ENCODE peak calls at places on chromosome 16, in nine cellular contexts. One of them, this sample, is unnamed.

GRCh38 chr16:74699666-74700065 is 996 bp downstream of the MLKL start:
- DNase-seq in PC-3: no peak
- DNase-seq in OCI-LY7: no peak
- DNase-seq in Calu3: no peak
- DNase-seq in Peyer's patch: no peak
- DNase-seq in suprapubic skin: no peak
- DNase-seq in fibroblast of pulmonary artery: no peak
- DNase-seq in GM12865: peak
- DNase-seq in CD4-positive, alpha-beta T cell: no peak
- DNase-seq in this sample: no peak

GRCh38 chr16:73000020-73000906 is 47.7 kb downstream of the ZFHX3 start:
- DNase-seq in GM12865: no peak
- DNase-seq in OCI-LY7: no peak
- DNase-seq in Calu3: peak
- DNase-seq in CD4-positive, alpha-beta T cell: no peak
- DNase-seq in suprapubic skin: peak
- DNase-seq in fibroblast of pulmonary artery: peak
- DNase-seq in PC-3: peak
- DNase-seq in Peyer's patch: no peak
- DNase-seq in this sample: no peak

GRCh38 chr16:1770328-1771071 is 843 bp downstream of the NME3 start:
- DNase-seq in Peyer's patch: peak
- DNase-seq in suprapubic skin: no peak
- DNase-seq in CD4-positive, alpha-beta T cell: peak
- DNase-seq in Calu3: peak
- DNase-seq in fibroblast of pulmonary artery: peak
- DNase-seq in OCI-LY7: peak
- DNase-seq in GM12865: peak
- DNase-seq in PC-3: peak
- DNase-seq in this sample: no peak

GRCh38 chr16:75379339-75379738 is 54.0 kb downstream of the CFDP1 start:
- DNase-seq in OCI-LY7: no peak
- DNase-seq in Peyer's patch: no peak
- DNase-seq in PC-3: no peak
- DNase-seq in GM12865: peak
- DNase-seq in CD4-positive, alpha-beta T cell: no peak
- DNase-seq in suprapubic skin: no peak
- DNase-seq in fibroblast of pulmonary artery: no peak
- DNase-seq in Calu3: no peak
- DNase-seq in this sample: no peak

GRCh38 chr16:85553436-85554113 is 59.5 kb upstream of the GSE1 start:
- DNase-seq in Calu3: peak
- DNase-seq in CD4-positive, alpha-beta T cell: peak
- DNase-seq in fibroblast of pulmonary artery: peak
- DNase-seq in Peyer's patch: peak
- DNase-seq in GM12865: peak
- DNase-seq in PC-3: peak
- DNase-seq in suprapubic skin: no peak
- DNase-seq in OCI-LY7: peak
- DNase-seq in this sample: no peak

GRCh38 chr16:27927266-27927901 is 136.1 kb downstream of the GSG1L start:
- DNase-seq in Calu3: no peak
- DNase-seq in OCI-LY7: no peak
- DNase-seq in Peyer's patch: no peak
- DNase-seq in GM12865: no peak
- DNase-seq in CD4-positive, alpha-beta T cell: no peak
- DNase-seq in PC-3: no peak
- DNase-seq in suprapubic skin: no peak
- DNase-seq in fibroblast of pulmonary artery: no peak
- DNase-seq in this sample: no peak

GRCh38 chr16:52440248-52440647 is 106.7 kb downstream of the TOX3 start:
- DNase-seq in Peyer's patch: no peak
- DNase-seq in fibroblast of pulmonary artery: no peak
- DNase-seq in GM12865: no peak
- DNase-seq in CD4-positive, alpha-beta T cell: no peak
- DNase-seq in PC-3: no peak
- DNase-seq in suprapubic skin: no peak
- DNase-seq in Calu3: no peak
- DNase-seq in OCI-LY7: no peak
- DNase-seq in this sample: no peak

GRCh38 chr16:49961087-49961486 is 63.9 kb upstream of the CNEP1R1 start:
- DNase-seq in CD4-positive, alpha-beta T cell: no peak
- DNase-seq in Calu3: no peak
- DNase-seq in OCI-LY7: no peak
- DNase-seq in Peyer's patch: no peak
- DNase-seq in GM12865: no peak
- DNase-seq in PC-3: peak
- DNase-seq in suprapubic skin: no peak
- DNase-seq in fibroblast of pulmonary artery: peak
- DNase-seq in this sample: no peak

GRCh38 chr16:83420206-83420760 is 387.5 kb upstream of the HSBP1 start:
- DNase-seq in PC-3: peak
- DNase-seq in Calu3: no peak
- DNase-seq in OCI-LY7: peak
- DNase-seq in suprapubic skin: no peak
- DNase-seq in CD4-positive, alpha-beta T cell: no peak
- DNase-seq in GM12865: no peak
- DNase-seq in fibroblast of pulmonary artery: peak
- DNase-seq in Peyer's patch: no peak
- DNase-seq in this sample: no peak

GRCh38 chr16:28136751-28137434 is 73.4 kb upstream of the GSG1L start:
- DNase-seq in suprapubic skin: no peak
- DNase-seq in fibroblast of pulmonary artery: peak
- DNase-seq in Peyer's patch: no peak
- DNase-seq in CD4-positive, alpha-beta T cell: peak
- DNase-seq in GM12865: no peak
- DNase-seq in Calu3: no peak
- DNase-seq in PC-3: no peak
- DNase-seq in OCI-LY7: peak
- DNase-seq in this sample: no peak

GRCh38 chr16:22075776-22076175 is 16.6 kb upstream of the VWA3A start:
- DNase-seq in fibroblast of pulmonary artery: no peak
- DNase-seq in GM12865: no peak
- DNase-seq in CD4-positive, alpha-beta T cell: no peak
- DNase-seq in Calu3: no peak
- DNase-seq in PC-3: no peak
- DNase-seq in suprapubic skin: no peak
- DNase-seq in Peyer's patch: no peak
- DNase-seq in OCI-LY7: no peak
- DNase-seq in this sample: no peak

GRCh38 chr16:57530104-57530522 is 6.3 kb downstream of the CCDC102A start:
- DNase-seq in CD4-positive, alpha-beta T cell: peak
- DNase-seq in Calu3: peak
- DNase-seq in Peyer's patch: peak
- DNase-seq in fibroblast of pulmonary artery: peak
- DNase-seq in suprapubic skin: peak
- DNase-seq in PC-3: peak
- DNase-seq in GM12865: peak
- DNase-seq in OCI-LY7: peak
- DNase-seq in this sample: peak

GRCh38 chr16:54370653-54371052 is 84.1 kb upstream of the IRX3 start:
- DNase-seq in suprapubic skin: no peak
- DNase-seq in OCI-LY7: no peak
- DNase-seq in PC-3: no peak
- DNase-seq in CD4-positive, alpha-beta T cell: no peak
- DNase-seq in Calu3: no peak
- DNase-seq in fibroblast of pulmonary artery: no peak
- DNase-seq in GM12865: no peak
- DNase-seq in Peyer's patch: no peak
- DNase-seq in this sample: no peak

GRCh38 chr16:62596101-62596500 is 559.9 kb upstream of the CDH8 start:
- DNase-seq in GM12865: no peak
- DNase-seq in suprapubic skin: no peak
- DNase-seq in Peyer's patch: no peak
- DNase-seq in Calu3: no peak
- DNase-seq in fibroblast of pulmonary artery: no peak
- DNase-seq in OCI-LY7: no peak
- DNase-seq in CD4-positive, alpha-beta T cell: no peak
- DNase-seq in PC-3: no peak
- DNase-seq in this sample: no peak

GRCh38 chr16:1146409-1146808 is 6.5 kb upstream of the CACNA1H start:
- DNase-seq in fibroblast of pulmonary artery: no peak
- DNase-seq in Peyer's patch: no peak
- DNase-seq in CD4-positive, alpha-beta T cell: no peak
- DNase-seq in GM12865: no peak
- DNase-seq in OCI-LY7: peak
- DNase-seq in PC-3: no peak
- DNase-seq in Calu3: no peak
- DNase-seq in suprapubic skin: no peak
- DNase-seq in this sample: no peak

GRCh38 chr16:85657267-85657650 is 31.5 kb downstream of the GINS2 start:
- DNase-seq in suprapubic skin: no peak
- DNase-seq in Calu3: no peak
- DNase-seq in Peyer's patch: no peak
- DNase-seq in CD4-positive, alpha-beta T cell: no peak
- DNase-seq in OCI-LY7: no peak
- DNase-seq in PC-3: no peak
- DNase-seq in GM12865: no peak
- DNase-seq in fibroblast of pulmonary artery: no peak
- DNase-seq in this sample: no peak

GRCh38 chr16:23950898-23951297 is 115.1 kb downstream of the PRKCB start:
- DNase-seq in Calu3: no peak
- DNase-seq in Peyer's patch: no peak
- DNase-seq in suprapubic skin: no peak
- DNase-seq in GM12865: no peak
- DNase-seq in OCI-LY7: no peak
- DNase-seq in fibroblast of pulmonary artery: no peak
- DNase-seq in PC-3: no peak
- DNase-seq in CD4-positive, alpha-beta T cell: no peak
- DNase-seq in this sample: no peak

DNA sequence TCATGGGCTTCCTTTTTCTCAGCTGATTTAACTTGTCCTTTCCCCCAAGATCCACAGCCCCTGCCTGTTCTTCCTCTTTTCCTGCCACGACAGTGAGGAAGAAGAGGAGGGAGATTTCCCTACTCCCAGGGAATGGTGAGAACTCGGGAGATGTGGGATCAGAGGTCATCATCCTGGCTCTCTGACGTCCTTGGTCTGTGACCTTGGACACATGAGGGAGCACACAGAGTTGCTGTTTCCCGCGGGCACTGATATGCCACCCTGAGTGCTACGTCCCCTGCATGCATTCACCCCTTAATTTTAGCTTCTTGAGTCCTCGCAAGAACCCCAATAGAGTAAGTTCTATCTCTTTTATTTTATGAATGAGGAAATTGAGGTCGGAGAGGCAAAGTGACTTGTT is 85.4 kb downstream of the BMERB1 start:
- DNase-seq in suprapubic skin: no peak
- DNase-seq in Peyer's patch: no peak
- DNase-seq in PC-3: no peak
- DNase-seq in OCI-LY7: no peak
- DNase-seq in Calu3: no peak
- DNase-seq in GM12865: no peak
- DNase-seq in CD4-positive, alpha-beta T cell: no peak
- DNase-seq in fibroblast of pulmonary artery: no peak
- DNase-seq in this sample: no peak
- TF ChIP-seq CTCF in suprapubic skin: no peak
- TF ChIP-seq CTCF in Peyer's patch: no peak
- TF ChIP-seq CTCF in PC-3: no peak
- TF ChIP-seq CTCF in OCI-LY7: no peak
- TF ChIP-seq CTCF in Calu3: no peak
- TF ChIP-seq CTCF in GM12865: no peak
- TF ChIP-seq CTCF in CD4-positive, alpha-beta T cell: no peak
- TF ChIP-seq CTCF in fibroblast of pulmonary artery: no peak
- TF ChIP-seq CTCF in this sample: no peak

GRCh38 chr16:9103546-9103945 is 12.1 kb downstream of the HAPSTR1 start:
- DNase-seq in fibroblast of pulmonary artery: no peak
- DNase-seq in OCI-LY7: no peak
- DNase-seq in Calu3: no peak
- DNase-seq in Peyer's patch: no peak
- DNase-seq in PC-3: no peak
- DNase-seq in CD4-positive, alpha-beta T cell: no peak
- DNase-seq in GM12865: no peak
- DNase-seq in suprapubic skin: no peak
- DNase-seq in this sample: no peak
- TF ChIP-seq CTCF in fibroblast of pulmonary artery: no peak
- TF ChIP-seq CTCF in OCI-LY7: no peak
- TF ChIP-seq CTCF in Calu3: no peak
- TF ChIP-seq CTCF in Peyer's patch: no peak
- TF ChIP-seq CTCF in PC-3: no peak
- TF ChIP-seq CTCF in CD4-positive, alpha-beta T cell: no peak
- TF ChIP-seq CTCF in GM12865: no peak
- TF ChIP-seq CTCF in suprapubic skin: no peak
- TF ChIP-seq CTCF in this sample: no peak

GRCh38 chr16:3150346-3151218 is 15.8 kb downstream of the ZNF213 start:
- DNase-seq in fibroblast of pulmonary artery: peak
- DNase-seq in OCI-LY7: peak
- DNase-seq in Peyer's patch: peak
- DNase-seq in CD4-positive, alpha-beta T cell: peak
- DNase-seq in suprapubic skin: peak
- DNase-seq in GM12865: peak
- DNase-seq in PC-3: peak
- DNase-seq in Calu3: peak
- DNase-seq in this sample: peak
- TF ChIP-seq CTCF in fibroblast of pulmonary artery: no peak
- TF ChIP-seq CTCF in OCI-LY7: no peak
- TF ChIP-seq CTCF in Peyer's patch: no peak
- TF ChIP-seq CTCF in CD4-positive, alpha-beta T cell: no peak
- TF ChIP-seq CTCF in suprapubic skin: no peak
- TF ChIP-seq CTCF in GM12865: no peak
- TF ChIP-seq CTCF in PC-3: no peak
- TF ChIP-seq CTCF in Calu3: no peak
- TF ChIP-seq CTCF in this sample: no peak

GRCh38 chr16:69319381-69319780 is 8.2 kb downstream of the VPS4A start:
- DNase-seq in OCI-LY7: no peak
- DNase-seq in CD4-positive, alpha-beta T cell: no peak
- DNase-seq in suprapubic skin: no peak
- DNase-seq in Peyer's patch: no peak
- DNase-seq in GM12865: no peak
- DNase-seq in PC-3: no peak
- DNase-seq in fibroblast of pulmonary artery: no peak
- DNase-seq in Calu3: no peak
- DNase-seq in this sample: no peak
- TF ChIP-seq CTCF in OCI-LY7: no peak
- TF ChIP-seq CTCF in CD4-positive, alpha-beta T cell: no peak
- TF ChIP-seq CTCF in suprapubic skin: no peak
- TF ChIP-seq CTCF in Peyer's patch: no peak
- TF ChIP-seq CTCF in GM12865: no peak
- TF ChIP-seq CTCF in PC-3: no peak
- TF ChIP-seq CTCF in fibroblast of pulmonary artery: no peak
- TF ChIP-seq CTCF in Calu3: no peak
- TF ChIP-seq CTCF in this sample: no peak

GRCh38 chr16:56140645-56141044 is 50.6 kb upstream of the GNAO1 start:
- DNase-seq in Peyer's patch: no peak
- DNase-seq in PC-3: no peak
- DNase-seq in suprapubic skin: no peak
- DNase-seq in fibroblast of pulmonary artery: no peak
- DNase-seq in Calu3: no peak
- DNase-seq in OCI-LY7: no peak
- DNase-seq in GM12865: no peak
- DNase-seq in CD4-positive, alpha-beta T cell: no peak
- DNase-seq in this sample: no peak
- TF ChIP-seq CTCF in Peyer's patch: no peak
- TF ChIP-seq CTCF in PC-3: no peak
- TF ChIP-seq CTCF in suprapubic skin: no peak
- TF ChIP-seq CTCF in fibroblast of pulmonary artery: no peak
- TF ChIP-seq CTCF in Calu3: no peak
- TF ChIP-seq CTCF in OCI-LY7: no peak
- TF ChIP-seq CTCF in GM12865: no peak
- TF ChIP-seq CTCF in CD4-positive, alpha-beta T cell: no peak
- TF ChIP-seq CTCF in this sample: no peak